ENCODE peak calls at places on chromosomes 11 and 22, in five cellular contexts. One of them, this sample, is unnamed.

GRCh38 chr11:22433066-22433450 is 94.9 kb downstream of the SLC17A6 start:
- DNase-seq in Peyer's patch: no peak
- DNase-seq in breast epithelium: no peak
- DNase-seq in prostate gland: no peak
- DNase-seq in body of pancreas: no peak
- DNase-seq in this sample: no peak

GRCh38 chr11:66889974-66890373 is 33.1 kb downstream of the LRFN4 start:
- DNase-seq in Peyer's patch: no peak
- DNase-seq in prostate gland: no peak
- DNase-seq in breast epithelium: no peak
- DNase-seq in body of pancreas: no peak
- DNase-seq in this sample: no peak

GRCh38 chr11:75966546-75967287 is 151.7 kb downstream of the UVRAG start:
- DNase-seq in body of pancreas: no peak
- DNase-seq in Peyer's patch: no peak
- DNase-seq in breast epithelium: no peak
- DNase-seq in prostate gland: no peak
- DNase-seq in this sample: no peak

GRCh38 chr22:33639588-33640254 is 280.6 kb downstream of the LARGE1 start:
- DNase-seq in body of pancreas: no peak
- DNase-seq in Peyer's patch: no peak
- DNase-seq in prostate gland: no peak
- DNase-seq in breast epithelium: no peak
- DNase-seq in this sample: no peak

GRCh38 chr11:67613960-67614715 is 7.4 kb downstream of the NDUFV1 start:
- DNase-seq in body of pancreas: peak; percentile 66
- DNase-seq in Peyer's patch: peak; percentile 87
- DNase-seq in breast epithelium: no peak
- DNase-seq in prostate gland: no peak
- DNase-seq in this sample: peak; percentile 80

GRCh38 chr11:90363739-90364138 is 140.9 kb upstream of the CHORDC1 start:
- DNase-seq in prostate gland: no peak
- DNase-seq in body of pancreas: no peak
- DNase-seq in Peyer's patch: no peak
- DNase-seq in breast epithelium: no peak
- DNase-seq in this sample: no peak

GRCh38 chr22:23522642-23523251 is 57.3 kb downstream of the IGLL1 start:
- DNase-seq in Peyer's patch: no peak
- DNase-seq in prostate gland: no peak
- DNase-seq in body of pancreas: no peak
- DNase-seq in breast epithelium: no peak
- DNase-seq in this sample: peak; percentile 71

GRCh38 chr11:90770007-90770406 is 547.2 kb upstream of the CHORDC1 start:
- DNase-seq in breast epithelium: no peak
- DNase-seq in body of pancreas: no peak
- DNase-seq in prostate gland: no peak
- DNase-seq in Peyer's patch: no peak
- DNase-seq in this sample: no peak

GRCh38 chr22:31340360-31340759 is 5.8 kb downstream of the PATZ1 start:
- DNase-seq in Peyer's patch: no peak
- DNase-seq in body of pancreas: no peak
- DNase-seq in prostate gland: no peak
- DNase-seq in breast epithelium: no peak
- DNase-seq in this sample: peak; percentile 26

GRCh38 chr22:21978564-21979386 is 3.8 kb downstream of the TOP3B start:
- DNase-seq in prostate gland: no peak
- DNase-seq in breast epithelium: no peak
- DNase-seq in body of pancreas: no peak
- DNase-seq in Peyer's patch: no peak
- DNase-seq in this sample: no peak

GRCh38 chr11:22633354-22633902 is 7.8 kb upstream of the FANCF start:
- DNase-seq in body of pancreas: no peak
- DNase-seq in Peyer's patch: no peak
- DNase-seq in prostate gland: no peak
- DNase-seq in breast epithelium: no peak
- DNase-seq in this sample: no peak

GRCh38 chr11:16572946-16573345 is 165.5 kb upstream of the C11orf58 start:
- DNase-seq in Peyer's patch: no peak
- DNase-seq in breast epithelium: no peak
- DNase-seq in body of pancreas: no peak
- DNase-seq in prostate gland: no peak
- DNase-seq in this sample: no peak
- H3K27me3 ChIP-seq in Peyer's patch: no peaks in the 10 kb centered on the region
- H3K27me3 ChIP-seq in breast epithelium: no peaks in the 10 kb centered on the region
- H3K27me3 ChIP-seq in body of pancreas: no peaks in the 10 kb centered on the region
- H3K27me3 ChIP-seq in prostate gland: no peaks in the 10 kb centered on the region
- H3K27me3 ChIP-seq in this sample: no peaks in the 10 kb centered on the region

GRCh38 chr11:15589070-15589626 is 474.4 kb downstream of the INSC start:
- DNase-seq in Peyer's patch: no peak
- DNase-seq in prostate gland: no peak
- DNase-seq in breast epithelium: no peak
- DNase-seq in body of pancreas: no peak
- DNase-seq in this sample: no peak

GRCh38 chr11:15585587-15586331 is 471.0 kb downstream of the INSC start:
- DNase-seq in breast epithelium: no peak
- DNase-seq in Peyer's patch: no peak
- DNase-seq in prostate gland: no peak
- DNase-seq in body of pancreas: no peak
- DNase-seq in this sample: no peak

GRCh38 chr11:15590131-15590530 is 475.4 kb downstream of the INSC start:
- DNase-seq in breast epithelium: no peak
- DNase-seq in Peyer's patch: no peak
- DNase-seq in prostate gland: no peak
- DNase-seq in body of pancreas: no peak
- DNase-seq in this sample: no peak

GRCh38 chr11:15584158-15584557 is 469.4 kb downstream of the INSC start:
- DNase-seq in prostate gland: no peak
- DNase-seq in body of pancreas: no peak
- DNase-seq in breast epithelium: no peak
- DNase-seq in Peyer's patch: no peak
- DNase-seq in this sample: no peak

GRCh38 chr11:15587059-15587458 is 472.3 kb downstream of the INSC start:
- DNase-seq in body of pancreas: no peak
- DNase-seq in breast epithelium: no peak
- DNase-seq in Peyer's patch: no peak
- DNase-seq in prostate gland: no peak
- DNase-seq in this sample: no peak
- H3K4me1 ChIP-seq in body of pancreas: no peaks in the 10 kb centered on the region
- H3K4me1 ChIP-seq in breast epithelium: no peaks in the 10 kb centered on the region
- H3K4me1 ChIP-seq in Peyer's patch: no peaks in the 10 kb centered on the region
- H3K4me1 ChIP-seq in prostate gland: no peaks in the 10 kb centered on the region
- H3K4me1 ChIP-seq in this sample: no peaks in the 10 kb centered on the region

GRCh38 chr22:43971112-43971511 is 15.9 kb downstream of the SAMM50 start:
- DNase-seq in prostate gland: no peak
- DNase-seq in Peyer's patch: no peak
- DNase-seq in body of pancreas: no peak
- DNase-seq in breast epithelium: no peak
- DNase-seq in this sample: no peak

GRCh38 chr22:43967069-43967468 is 11.8 kb downstream of the SAMM50 start:
- DNase-seq in breast epithelium: peak; percentile 19
- DNase-seq in prostate gland: no peak
- DNase-seq in Peyer's patch: no peak
- DNase-seq in body of pancreas: no peak
- DNase-seq in this sample: no peak

GRCh38 chr22:43968614-43969013 is 13.4 kb downstream of the SAMM50 start:
- DNase-seq in Peyer's patch: no peak
- DNase-seq in prostate gland: no peak
- DNase-seq in breast epithelium: no peak
- DNase-seq in body of pancreas: no peak
- DNase-seq in this sample: no peak

GRCh38 chr22:43970037-43970747 is 14.9 kb downstream of the SAMM50 start:
- DNase-seq in body of pancreas: no peak
- DNase-seq in Peyer's patch: no peak
- DNase-seq in prostate gland: no peak
- DNase-seq in breast epithelium: no peak
- DNase-seq in this sample: no peak

DNA sequence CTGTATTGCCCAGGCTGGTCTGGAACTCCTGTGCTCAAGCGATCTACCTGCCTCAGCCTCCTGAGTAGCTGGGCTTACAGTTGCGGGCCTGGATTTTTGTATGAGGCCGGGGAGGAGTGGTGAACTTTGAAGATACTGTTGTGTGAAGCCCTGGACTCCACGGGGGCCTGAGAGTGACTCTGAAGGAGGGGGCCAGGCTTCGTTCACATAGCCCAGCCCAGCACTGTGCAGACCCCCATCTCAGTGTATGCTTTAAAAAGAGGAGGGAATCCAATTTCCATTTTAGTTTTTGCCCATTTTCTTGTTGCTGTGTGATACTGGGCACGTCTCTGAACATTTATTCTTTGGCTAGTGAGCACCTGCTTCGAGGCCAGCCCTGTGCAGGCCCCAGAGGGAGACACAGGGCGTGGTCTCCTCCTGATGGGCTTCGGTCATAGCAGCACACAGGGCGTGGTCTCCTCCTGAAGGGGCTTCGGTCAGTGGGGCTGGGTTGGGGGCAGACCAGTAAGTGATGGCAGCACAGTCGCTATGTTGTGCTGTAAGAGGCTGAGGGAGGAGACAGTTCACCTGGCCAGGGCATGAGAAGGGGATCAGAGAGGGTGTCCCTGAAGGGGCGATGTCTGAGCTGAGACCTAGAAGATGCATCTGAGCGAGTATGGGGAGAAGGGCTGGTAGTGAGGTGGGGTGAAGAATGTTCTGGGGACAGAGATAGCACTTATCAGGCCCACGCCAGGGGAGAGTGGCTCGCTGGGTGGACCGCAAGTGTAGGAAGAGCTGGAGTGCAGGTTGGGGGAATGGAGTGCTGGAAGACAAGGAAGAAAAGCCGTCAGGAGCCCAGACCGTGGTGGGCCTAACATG is 14.0 kb downstream of the SAMM50 start:
- DNase-seq in body of pancreas: no peak
- DNase-seq in breast epithelium: no peak
- DNase-seq in prostate gland: no peak
- DNase-seq in Peyer's patch: no peak
- DNase-seq in this sample: no peak
- TF ChIP-seq POLR2A in body of pancreas: no peak
- TF ChIP-seq POLR2A in breast epithelium: no peak
- TF ChIP-seq POLR2A in prostate gland: no peak
- TF ChIP-seq POLR2A in Peyer's patch: no peak
- TF ChIP-seq POLR2A in this sample: no peak

GRCh38 chr11:1224491-1225385 is 1.9 kb downstream of the MUC5B start:
- DNase-seq in body of pancreas: peak; percentile 17
- DNase-seq in Peyer's patch: no peak
- DNase-seq in breast epithelium: peak; percentile 50
- DNase-seq in prostate gland: no peak
- DNase-seq in this sample: no peak

GRCh38 chr11:1226981-1227550 is 4.2 kb downstream of the MUC5B start:
- DNase-seq in prostate gland: no peak
- DNase-seq in body of pancreas: peak; percentile 11
- DNase-seq in Peyer's patch: no peak
- DNase-seq in breast epithelium: no peak
- DNase-seq in this sample: no peak

GRCh38 chr11:1227551-1228182 is 4.8 kb downstream of the MUC5B start:
- DNase-seq in Peyer's patch: no peak
- DNase-seq in breast epithelium: no peak
- DNase-seq in prostate gland: no peak
- DNase-seq in body of pancreas: peak; percentile 10
- DNase-seq in this sample: no peak

GRCh38 chr11:1225386-1226225 is 2.7 kb downstream of the MUC5B start:
- DNase-seq in body of pancreas: peak; percentile 10
- DNase-seq in breast epithelium: no peak
- DNase-seq in prostate gland: no peak
- DNase-seq in Peyer's patch: no peak
- DNase-seq in this sample: no peak

DNA sequence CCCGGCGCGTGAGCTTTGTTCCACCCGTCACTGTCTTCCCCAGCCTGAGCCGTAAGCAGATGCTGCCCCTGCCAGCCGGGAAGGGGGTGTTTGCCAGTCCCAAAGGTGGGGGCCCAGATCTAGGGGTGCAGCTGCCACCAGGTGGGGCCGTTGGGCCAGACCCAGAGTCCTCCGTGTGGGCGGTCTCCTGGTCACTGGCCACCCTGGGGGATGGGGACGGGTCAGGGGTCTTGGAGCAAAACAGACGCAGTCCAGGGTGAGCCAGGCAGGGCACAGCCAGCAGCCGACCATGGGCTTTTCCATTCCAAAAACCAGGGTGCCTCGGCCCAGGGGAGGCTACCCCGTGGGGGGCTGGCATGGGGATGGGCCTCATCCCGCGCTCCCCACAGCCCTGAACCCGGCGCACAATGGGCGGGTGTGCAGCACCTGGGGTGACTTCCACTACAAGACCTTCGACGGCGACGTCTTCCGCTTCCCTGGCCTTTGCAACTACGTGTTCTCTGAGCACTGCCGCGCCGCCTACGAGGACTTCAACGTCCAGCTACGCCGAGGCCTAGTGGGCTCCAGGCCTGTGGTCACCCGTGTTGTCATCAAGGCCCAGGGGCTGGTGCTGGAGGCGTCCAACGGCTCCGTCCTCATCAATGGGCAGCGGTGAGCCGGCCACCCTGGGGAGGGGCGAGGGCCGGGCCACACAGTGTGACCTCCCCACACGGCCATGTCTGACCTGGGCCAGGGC is 3.5 kb downstream of the MUC5B start:
- DNase-seq in prostate gland: no peak
- DNase-seq in Peyer's patch: no peak
- DNase-seq in body of pancreas: peak; percentile 10
- DNase-seq in breast epithelium: peak; percentile 50
- DNase-seq in this sample: no peak
- H3K27me3 ChIP-seq in prostate gland: peaks cover 32% of the 10 kb centered on the region
- H3K27me3 ChIP-seq in Peyer's patch: no peaks in the 10 kb centered on the region
- H3K27me3 ChIP-seq in body of pancreas: no peaks in the 10 kb centered on the region
- H3K27me3 ChIP-seq in breast epithelium: peaks cover 77% of the 10 kb centered on the region
- H3K27me3 ChIP-seq in this sample: no peaks in the 10 kb centered on the region

GRCh38 chr22:40221055-40221414 is 43.3 kb downstream of the TNRC6B start:
- DNase-seq in prostate gland: no peak
- DNase-seq in body of pancreas: no peak
- DNase-seq in breast epithelium: no peak
- DNase-seq in Peyer's patch: no peak
- DNase-seq in this sample: no peak

GRCh38 chr22:40220316-40221054 is 42.8 kb downstream of the TNRC6B start:
- DNase-seq in prostate gland: peak; percentile 40
- DNase-seq in body of pancreas: no peak
- DNase-seq in breast epithelium: no peak
- DNase-seq in Peyer's patch: no peak
- DNase-seq in this sample: peak; percentile 23

GRCh38 chr22:40218152-40218551 is 40.4 kb downstream of the TNRC6B start:
- DNase-seq in breast epithelium: no peak
- DNase-seq in prostate gland: no peak
- DNase-seq in body of pancreas: no peak
- DNase-seq in Peyer's patch: no peak
- DNase-seq in this sample: no peak

GRCh38 chr22:40216041-40216756 is 38.5 kb downstream of the TNRC6B start:
- DNase-seq in prostate gland: no peak
- DNase-seq in Peyer's patch: peak; percentile 46
- DNase-seq in breast epithelium: no peak
- DNase-seq in body of pancreas: no peak
- DNase-seq in this sample: no peak

DNA sequence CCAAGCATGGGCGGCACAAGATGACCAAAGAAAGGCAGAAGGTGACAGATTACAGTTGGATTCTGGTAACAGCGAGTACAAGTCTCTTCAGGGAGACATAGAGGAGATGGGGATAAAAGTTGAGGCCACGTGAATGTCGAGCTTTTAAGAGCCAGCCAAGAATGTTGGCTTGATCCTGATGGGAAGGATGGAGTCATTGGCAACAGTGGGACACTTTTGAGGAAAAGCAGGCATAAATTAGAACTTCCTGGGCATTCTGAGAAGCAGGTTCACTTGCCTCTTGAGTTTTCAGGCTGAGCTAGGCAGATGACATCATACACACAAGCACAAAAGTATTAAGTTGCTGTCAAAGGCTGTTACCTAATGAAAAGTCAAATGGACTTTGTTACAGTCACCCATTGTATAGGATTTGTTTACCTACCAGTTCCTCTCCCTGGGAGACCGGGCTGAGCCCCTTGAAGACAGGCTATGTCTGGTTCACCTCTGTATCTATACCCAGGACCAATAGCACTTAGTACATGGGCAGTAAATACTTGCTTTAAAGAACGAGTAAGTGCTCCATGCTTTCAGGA is 41.1 kb downstream of the TNRC6B start:
- DNase-seq in Peyer's patch: no peak
- DNase-seq in breast epithelium: no peak
- DNase-seq in body of pancreas: no peak
- DNase-seq in prostate gland: no peak
- DNase-seq in this sample: no peak
- H3K4me1 ChIP-seq in Peyer's patch: peaks cover 33% of the 10 kb centered on the region
- H3K4me1 ChIP-seq in breast epithelium: peaks cover 4% of the 10 kb centered on the region
- H3K4me1 ChIP-seq in body of pancreas: peaks cover 31% of the 10 kb centered on the region
- H3K4me1 ChIP-seq in prostate gland: peaks cover 14% of the 10 kb centered on the region
- H3K4me1 ChIP-seq in this sample: peaks cover 31% of the 10 kb centered on the region